ENCODE peak calls at places on chromosomes 12 and 14, in four cellular contexts. One of them, this sample, is unnamed.

GRCh38 chr12:8662592-8662991 is at the start of gene MFAP5:
- DNase-seq in effector memory CD4-positive, alpha-beta T cell: no peak
- DNase-seq in NCI-H1694: no peak
- DNase-seq in endodermal cell: no peak
- DNase-seq in this sample: no peak

GRCh38 chr14:50736932-50737419 is 68.9 kb upstream of the SAV1 start:
- DNase-seq in NCI-H1694: no peak
- DNase-seq in endodermal cell: no peak
- DNase-seq in effector memory CD4-positive, alpha-beta T cell: no peak
- DNase-seq in this sample: no peak

GRCh38 chr12:107277850-107278249 is 184.5 kb upstream of the CRY1 start:
- DNase-seq in effector memory CD4-positive, alpha-beta T cell: no peak
- DNase-seq in endodermal cell: no peak
- DNase-seq in NCI-H1694: no peak
- DNase-seq in this sample: no peak

GRCh38 chr12:108399514-108399913 is 60.4 kb upstream of the CMKLR1 start:
- DNase-seq in effector memory CD4-positive, alpha-beta T cell: no peak
- DNase-seq in endodermal cell: peak
- DNase-seq in NCI-H1694: no peak
- DNase-seq in this sample: no peak

GRCh38 chr14:73467800-73468199 is 9.5 kb upstream of the NUMB start:
- DNase-seq in endodermal cell: no peak
- DNase-seq in NCI-H1694: no peak
- DNase-seq in effector memory CD4-positive, alpha-beta T cell: no peak
- DNase-seq in this sample: no peak

GRCh38 chr14:72657214-72657921 is 236.5 kb downstream of the DPF3 start:
- DNase-seq in NCI-H1694: no peak
- DNase-seq in effector memory CD4-positive, alpha-beta T cell: no peak
- DNase-seq in endodermal cell: no peak
- DNase-seq in this sample: no peak

GRCh38 chr12:91910871-91911388 is 234.7 kb downstream of the BTG1 start:
- DNase-seq in effector memory CD4-positive, alpha-beta T cell: no peak
- DNase-seq in endodermal cell: no peak
- DNase-seq in NCI-H1694: no peak
- DNase-seq in this sample: no peak

GRCh38 chr12:44875954-44876553 is at the start of gene NELL2:
- DNase-seq in effector memory CD4-positive, alpha-beta T cell: peak
- DNase-seq in endodermal cell: peak
- DNase-seq in NCI-H1694: peak
- DNase-seq in this sample: peak

GRCh38 chr12:541676-542289 is 82.0 kb downstream of the B4GALNT3 start:
- DNase-seq in NCI-H1694: no peak
- DNase-seq in endodermal cell: no peak
- DNase-seq in effector memory CD4-positive, alpha-beta T cell: no peak
- DNase-seq in this sample: no peak

GRCh38 chr14:90543876-90544275 is 147.0 kb downstream of the CALM1 start:
- DNase-seq in NCI-H1694: no peak
- DNase-seq in effector memory CD4-positive, alpha-beta T cell: no peak
- DNase-seq in endodermal cell: no peak
- DNase-seq in this sample: no peak

GRCh38 chr12:123269395-123269892 is 2.2 kb downstream of the CDK2AP1 start:
- DNase-seq in NCI-H1694: peak
- DNase-seq in endodermal cell: peak
- DNase-seq in effector memory CD4-positive, alpha-beta T cell: no peak
- DNase-seq in this sample: no peak

GRCh38 chr12:118689793-118690192 is 291.5 kb upstream of the SRRM4 start:
- DNase-seq in endodermal cell: no peak
- DNase-seq in NCI-H1694: no peak
- DNase-seq in effector memory CD4-positive, alpha-beta T cell: no peak
- DNase-seq in this sample: no peak

GRCh38 chr14:60183138-60183537 is 17.9 kb upstream of the DHRS7 start:
- DNase-seq in effector memory CD4-positive, alpha-beta T cell: no peak
- DNase-seq in endodermal cell: no peak
- DNase-seq in NCI-H1694: no peak
- DNase-seq in this sample: no peak

This sample was measured in NCI-H2081.